ENCODE peak calls at places on chromosomes 12 and 14, in six cellular contexts. F is A549, I is neuronal stem cell, O is pancreas, G is GM23248, J is ovary. W is an unnamed sample. For H3K4me1, the result is how much of the 10 kb centered on the place peaks cover.

GRCh38 chr12:100404769-100405407 is 48.0 kb downstream of the SLC17A8 start:
- DNase-seq in G (peak), F (peak), I (peak), O (peak), J (no peak), W (peak)

GRCh38 chr14:51337520-51337919 is 97.5 kb downstream of the TMX1 start:
- DNase-seq in J (no peak), G (no peak), F (no peak), I (no peak), O (no peak), W (no peak)

GRCh38 chr12:62684586-62685295 is 218.1 kb downstream of the MON2 start:
- DNase-seq in O (no peak), F (no peak), I (no peak), J (peak), G (peak), W (no peak)

GRCh38 chr14:63155511-63156189 is 48.6 kb upstream of the RHOJ start:
- DNase-seq in O (no peak), F (peak), G (peak), J (no peak), I (no peak), W (no peak)

GRCh38 chr14:23910081-23910875 is 43.3 kb upstream of the DHRS4 start:
- DNase-seq in J (peak), O (peak), G (peak), I (peak), F (peak), W (peak)

GRCh38 chr14:65351493-65352224 is 60.9 kb upstream of the FUT8 start:
- DNase-seq in J (no peak), I (no peak), O (no peak), G (no peak), F (no peak), W (no peak)

GRCh38 chr14:59771577-59771976 is 99.0 kb downstream of the RTN1 start:
- DNase-seq in I (no peak), G (peak), J (no peak), O (no peak), F (no peak), W (no peak)

GRCh38 chr14:50943261-50943942 is 881 bp downstream of the PYGL start:
- DNase-seq in I (peak), J (peak), G (peak), O (peak), F (peak), W (peak)

GRCh38 chr14:91349481-91350074 is 68.0 kb downstream of the CCDC88C start:
- DNase-seq in J (no peak), I (no peak), G (no peak), O (no peak), F (no peak), W (no peak)

GRCh38 chr12:122130150-122130549 is 43.9 kb downstream of the IL31 start:
- DNase-seq in I (no peak), G (peak), F (no peak), O (no peak), J (no peak), W (no peak)
- H3K4me1 ChIP-seq in I (under half), G (under half), F (under half), O (under half), J (under half), W (under half)

DNA sequence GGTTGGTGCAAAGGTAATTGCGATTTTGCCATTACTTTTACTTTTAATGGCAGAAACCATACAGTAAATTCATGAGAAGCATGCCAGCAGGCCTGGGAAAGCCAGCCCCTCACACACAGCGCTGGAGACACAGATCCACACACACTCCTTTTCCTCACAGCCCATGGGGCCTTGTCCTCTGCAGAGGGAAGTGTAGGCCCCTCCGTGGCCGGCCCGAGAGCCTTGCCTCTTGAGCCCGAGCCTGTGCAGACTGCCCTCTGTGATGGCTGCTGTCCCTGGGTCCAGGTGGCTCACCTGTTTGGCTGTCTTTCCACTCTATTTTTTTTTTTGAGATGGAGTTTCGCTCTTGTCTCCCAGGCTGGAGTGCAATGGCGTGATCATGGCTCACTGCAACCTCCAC is 39.3 kb downstream of the XRCC3 start:
- DNase-seq in I (no peak), O (no peak), F (no peak), J (peak), G (no peak), W (no peak)
- H3K4me3 ChIP-seq in I (no peak), O (no peak), F (no peak), J (no peak), G (no peak), W (no peak)

GRCh38 chr14:105487449-105487985 is 831 bp downstream of the CRIP1 start:
- DNase-seq in J (no peak), O (no peak), F (no peak), G (no peak), I (no peak), W (no peak)

GRCh38 chr14:105490318-105490571 is 801 bp upstream of the TEDC1 start:
- DNase-seq in I (no peak), F (no peak), O (no peak), J (peak), G (no peak), W (no peak)

GRCh38 chr14:105489607-105490317 is 1.3 kb upstream of the TEDC1 start:
- DNase-seq in O (peak), J (peak), F (peak), G (peak), I (no peak), W (peak)

GRCh38 chr14:105487986-105488777 is 1.5 kb downstream of the CRIP1 start:
- DNase-seq in O (no peak), G (no peak), J (no peak), F (peak), I (no peak), W (no peak)

GRCh38 chr14:105488781-105489606 is 2.1 kb upstream of the TEDC1 start:
- DNase-seq in G (no peak), J (no peak), I (no peak), O (peak), F (peak), W (no peak)
- H3K4me1 ChIP-seq in G (under half), J (under half), I (under half), O (under half), F (half or more), W (under half)

DNA sequence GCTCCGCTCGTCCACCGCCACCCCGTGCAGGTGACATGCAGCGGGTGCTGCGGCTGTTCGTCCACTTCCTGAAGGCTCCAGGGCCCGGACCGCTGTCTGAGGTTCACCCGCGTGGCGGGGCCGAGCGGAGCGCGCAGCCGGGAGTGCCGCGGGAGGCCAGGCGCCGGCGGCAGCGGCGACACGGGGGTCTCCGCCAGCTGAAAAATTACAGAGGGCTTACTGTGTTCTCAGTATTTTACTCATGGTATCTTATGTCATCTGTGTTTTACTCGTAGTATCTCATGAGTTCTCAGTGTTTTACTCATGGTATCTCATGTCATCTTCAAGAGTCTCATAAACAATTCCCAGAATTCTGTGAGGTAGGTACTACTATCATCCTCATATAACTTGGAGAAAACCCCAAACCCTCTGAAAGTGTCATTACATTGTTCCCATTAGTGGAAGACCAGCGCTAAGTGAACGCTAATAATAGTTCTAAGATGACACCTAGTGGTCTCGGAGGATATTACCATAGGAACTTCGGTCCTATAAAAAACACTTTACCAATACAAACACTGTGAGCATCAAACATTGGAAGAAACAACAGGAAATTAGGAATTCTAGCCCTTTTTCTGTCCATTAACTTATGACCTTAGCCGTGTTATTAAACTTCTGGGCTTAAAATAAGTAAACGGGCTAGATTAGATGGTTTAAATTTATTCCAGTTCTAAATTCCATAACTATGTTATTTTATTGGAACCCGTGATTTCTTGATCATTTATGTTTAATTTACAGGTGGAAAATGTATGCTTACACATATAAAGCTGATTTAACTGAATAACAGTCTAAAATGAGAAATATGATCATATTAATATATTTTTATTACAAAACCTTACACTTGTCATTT is 32.4 kb downstream of the AK7 start:
- DNase-seq in F (peak), G (peak), O (no peak), I (peak), J (peak), W (peak)
- H3K4me3 ChIP-seq in F (peak), G (peak), O (peak), I (no peak), J (peak), W (no peak)

GRCh38 chr12:82963961-82964360 is 277.3 kb downstream of the TMTC2 start:
- DNase-seq in J (no peak), I (no peak), O (no peak), G (no peak), F (no peak), W (no peak)
- H3K4me1 ChIP-seq in J (under half), I (under half), O (under half), G (under half), F (under half), W (under half)

W was measured in HAP-1.